ENCODE peak calls at places on chromosomes 16 and 17, in five cellular contexts. K is activated CD4-positive, alpha-beta T cell treated with anti-CD3 and anti-CD28 coated beads, Interleukin-2, amount 50 U/mL, for 24 hours; M is activated CD4-positive, CD25-positive, alpha-beta regulatory T cell; Z is body of pancreas; U is OCI-M1. T is an unnamed sample.

GRCh38 chr17:67546578-67547527 is 169.8 kb downstream of the PITPNC1 start:
- DNase-seq in K (no peak), M (no peak), Z (peak), U (peak), T (peak)

GRCh38 chr16:89560413-89561194 is at the start of gene RPL13:
- DNase-seq in K (peak), M (peak), Z (peak), U (peak), T (peak)

GRCh38 chr17:42459256-42459982 is 741 bp downstream of the ATP6V0A1 start:
- DNase-seq in K (no peak), M (no peak), Z (peak), U (peak), T (peak)

GRCh38 chr17:48478224-48479013 is 48.4 kb upstream of the SKAP1 start:
- DNase-seq in K (no peak), M (no peak), Z (no peak), U (peak), T (no peak)

GRCh38 chr17:45768000-45768399 is 16.1 kb upstream of the CRHR1 start:
- DNase-seq in K (no peak), M (no peak), Z (no peak), U (no peak), T (no peak)

GRCh38 chr16:50741225-50741807 is 570 bp upstream of the CYLD start:
- DNase-seq in K (no peak), M (no peak), Z (no peak), U (peak), T (no peak)

GRCh38 chr16:1530883-1531637 is 2.4 kb upstream of the TMEM204 start:
- DNase-seq in K (no peak), M (no peak), Z (peak), U (no peak), T (peak)

GRCh38 chr17:15306406-15306970 is 34.9 kb downstream of the TEKT3 start:
- DNase-seq in K (no peak), M (no peak), Z (no peak), U (no peak), T (no peak)

GRCh38 chr17:32671891-32672290 is 185.1 kb downstream of the CDK5R1 start:
- DNase-seq in K (no peak), M (no peak), Z (peak), U (peak), T (peak)

GRCh38 chr17:50634915-50635719 is 436 bp downstream of the ABCC3 start:
- DNase-seq in K (no peak), M (no peak), Z (no peak), U (no peak), T (no peak)

T was measured in mucosa of gallbladder.